ENCODE peak calls at places on chromosomes 4 and X, in five cellular contexts. One of them, this sample, is unnamed.

GRCh38 chr4:154593868-154594267 is 3.3 kb upstream of the FGA start:
- DNase-seq in CD8-positive, alpha-beta T cell: no peak
- DNase-seq in cardiac fibroblast: no peak
- DNase-seq in A549: no peak
- DNase-seq in thyroid gland: no peak
- DNase-seq in this sample: no peak

GRCh38 chr4:121408-122084 is 2.8 kb upstream of the ZNF718 start:
- DNase-seq in CD8-positive, alpha-beta T cell: peak
- DNase-seq in cardiac fibroblast: no peak
- DNase-seq in A549: no peak
- DNase-seq in thyroid gland: no peak
- DNase-seq in this sample: no peak

GRCh38 chr4:159248383-159249178 is 145.7 kb downstream of the RAPGEF2 start:
- DNase-seq in CD8-positive, alpha-beta T cell: no peak
- DNase-seq in cardiac fibroblast: peak
- DNase-seq in A549: no peak
- DNase-seq in thyroid gland: no peak
- DNase-seq in this sample: no peak

GRCh38 chr4:129972257-129972656 is 876.3 kb downstream of the C4orf33 start:
- DNase-seq in CD8-positive, alpha-beta T cell: no peak
- DNase-seq in cardiac fibroblast: no peak
- DNase-seq in A549: no peak
- DNase-seq in thyroid gland: no peak
- DNase-seq in this sample: no peak

GRCh38 chr4:174460684-174461083 is 61.6 kb downstream of the HPGD start:
- DNase-seq in CD8-positive, alpha-beta T cell: no peak
- DNase-seq in cardiac fibroblast: peak
- DNase-seq in A549: no peak
- DNase-seq in thyroid gland: no peak
- DNase-seq in this sample: no peak

GRCh38 chr4:48436318-48436717 is 46.8 kb upstream of the SLC10A4 start:
- DNase-seq in CD8-positive, alpha-beta T cell: no peak
- DNase-seq in cardiac fibroblast: peak
- DNase-seq in A549: no peak
- DNase-seq in thyroid gland: no peak
- DNase-seq in this sample: no peak

GRCh38 chr4:184100297-184100885 is 117.3 kb downstream of the ENPP6 start:
- DNase-seq in CD8-positive, alpha-beta T cell: peak
- DNase-seq in cardiac fibroblast: peak
- DNase-seq in A549: peak
- DNase-seq in thyroid gland: peak
- DNase-seq in this sample: peak

GRCh38 chr4:26192921-26193894 is 127.6 kb upstream of the RBPJ start:
- DNase-seq in CD8-positive, alpha-beta T cell: no peak
- DNase-seq in cardiac fibroblast: no peak
- DNase-seq in A549: no peak
- DNase-seq in thyroid gland: no peak
- DNase-seq in this sample: no peak

GRCh38 chr4:88697113-88697512 is 516 bp downstream of the NAP1L5 start:
- DNase-seq in CD8-positive, alpha-beta T cell: no peak
- DNase-seq in cardiac fibroblast: peak
- DNase-seq in A549: no peak
- DNase-seq in thyroid gland: peak
- DNase-seq in this sample: no peak

GRCh38 chrX:134364711-134365110 is 95.3 kb upstream of the HPRT1 start:
- DNase-seq in CD8-positive, alpha-beta T cell: no peak
- DNase-seq in cardiac fibroblast: no peak
- DNase-seq in A549: no peak
- DNase-seq in thyroid gland: no peak
- DNase-seq in this sample: no peak

GRCh38 chrX:11386001-11386523 is 92.8 kb downstream of the AMELX start:
- DNase-seq in CD8-positive, alpha-beta T cell: no peak
- DNase-seq in cardiac fibroblast: peak
- DNase-seq in A549: no peak
- DNase-seq in thyroid gland: peak
- DNase-seq in this sample: no peak

GRCh38 chr4:146255874-146256273 is 41.5 kb downstream of the REELD1 start:
- DNase-seq in CD8-positive, alpha-beta T cell: no peak
- DNase-seq in cardiac fibroblast: peak
- DNase-seq in A549: no peak
- DNase-seq in thyroid gland: no peak
- DNase-seq in this sample: no peak

GRCh38 chrX:153573999-153574398 is 24.9 kb downstream of the CCNQ start:
- DNase-seq in CD8-positive, alpha-beta T cell: no peak
- DNase-seq in cardiac fibroblast: no peak
- DNase-seq in A549: no peak
- DNase-seq in thyroid gland: no peak
- DNase-seq in this sample: no peak

GRCh38 chrX:153820601-153821000 is 9.7 kb downstream of the PDZD4 start:
- DNase-seq in CD8-positive, alpha-beta T cell: no peak
- DNase-seq in cardiac fibroblast: no peak
- DNase-seq in A549: no peak
- DNase-seq in thyroid gland: no peak
- DNase-seq in this sample: no peak

GRCh38 chrX:76014321-76014720 is 158.5 kb upstream of the PBDC1 start:
- DNase-seq in CD8-positive, alpha-beta T cell: no peak
- DNase-seq in cardiac fibroblast: no peak
- DNase-seq in A549: no peak
- DNase-seq in thyroid gland: no peak
- DNase-seq in this sample: no peak

GRCh38 chr4:126004936-126005335 is 690.2 kb downstream of the FAT4 start:
- DNase-seq in CD8-positive, alpha-beta T cell: no peak
- DNase-seq in cardiac fibroblast: peak
- DNase-seq in A549: no peak
- DNase-seq in thyroid gland: peak
- DNase-seq in this sample: no peak

GRCh38 chr4:187544461-187545053 is 451.0 kb upstream of the ZFP42 start:
- DNase-seq in CD8-positive, alpha-beta T cell: no peak
- DNase-seq in cardiac fibroblast: no peak
- DNase-seq in A549: no peak
- DNase-seq in thyroid gland: no peak
- DNase-seq in this sample: no peak

GRCh38 chr4:141247430-141247780 is 26.7 kb downstream of the ZNF330 start:
- DNase-seq in CD8-positive, alpha-beta T cell: no peak
- DNase-seq in cardiac fibroblast: no peak
- DNase-seq in A549: no peak
- DNase-seq in thyroid gland: no peak
- DNase-seq in this sample: no peak

GRCh38 chr4:162839814-162840213 is 326.9 kb downstream of the NAF1 start:
- DNase-seq in CD8-positive, alpha-beta T cell: no peak
- DNase-seq in cardiac fibroblast: no peak
- DNase-seq in A549: no peak
- DNase-seq in thyroid gland: no peak
- DNase-seq in this sample: no peak
- TF ChIP-seq CTCF in CD8-positive, alpha-beta T cell: no peak
- TF ChIP-seq CTCF in cardiac fibroblast: no peak
- TF ChIP-seq CTCF in A549: no peak
- TF ChIP-seq CTCF in thyroid gland: no peak
- TF ChIP-seq CTCF in this sample: no peak

GRCh38 chr4:55399581-55399980 is 3.8 kb downstream of the TMEM165 start:
- DNase-seq in CD8-positive, alpha-beta T cell: no peak
- DNase-seq in cardiac fibroblast: no peak
- DNase-seq in A549: no peak
- DNase-seq in thyroid gland: no peak
- DNase-seq in this sample: no peak
- H3K4me3 ChIP-seq in CD8-positive, alpha-beta T cell: no peak
- H3K4me3 ChIP-seq in cardiac fibroblast: peak
- H3K4me3 ChIP-seq in A549: no peak
- H3K4me3 ChIP-seq in thyroid gland: no peak
- H3K4me3 ChIP-seq in this sample: no peak

GRCh38 chr4:54976682-54977081 is 148.7 kb downstream of the KDR start:
- DNase-seq in CD8-positive, alpha-beta T cell: no peak
- DNase-seq in cardiac fibroblast: no peak
- DNase-seq in A549: no peak
- DNase-seq in thyroid gland: no peak
- DNase-seq in this sample: no peak
- TF ChIP-seq CTCF in CD8-positive, alpha-beta T cell: no peak
- TF ChIP-seq CTCF in cardiac fibroblast: no peak
- TF ChIP-seq CTCF in A549: no peak
- TF ChIP-seq CTCF in thyroid gland: no peak
- TF ChIP-seq CTCF in this sample: no peak

DNA sequence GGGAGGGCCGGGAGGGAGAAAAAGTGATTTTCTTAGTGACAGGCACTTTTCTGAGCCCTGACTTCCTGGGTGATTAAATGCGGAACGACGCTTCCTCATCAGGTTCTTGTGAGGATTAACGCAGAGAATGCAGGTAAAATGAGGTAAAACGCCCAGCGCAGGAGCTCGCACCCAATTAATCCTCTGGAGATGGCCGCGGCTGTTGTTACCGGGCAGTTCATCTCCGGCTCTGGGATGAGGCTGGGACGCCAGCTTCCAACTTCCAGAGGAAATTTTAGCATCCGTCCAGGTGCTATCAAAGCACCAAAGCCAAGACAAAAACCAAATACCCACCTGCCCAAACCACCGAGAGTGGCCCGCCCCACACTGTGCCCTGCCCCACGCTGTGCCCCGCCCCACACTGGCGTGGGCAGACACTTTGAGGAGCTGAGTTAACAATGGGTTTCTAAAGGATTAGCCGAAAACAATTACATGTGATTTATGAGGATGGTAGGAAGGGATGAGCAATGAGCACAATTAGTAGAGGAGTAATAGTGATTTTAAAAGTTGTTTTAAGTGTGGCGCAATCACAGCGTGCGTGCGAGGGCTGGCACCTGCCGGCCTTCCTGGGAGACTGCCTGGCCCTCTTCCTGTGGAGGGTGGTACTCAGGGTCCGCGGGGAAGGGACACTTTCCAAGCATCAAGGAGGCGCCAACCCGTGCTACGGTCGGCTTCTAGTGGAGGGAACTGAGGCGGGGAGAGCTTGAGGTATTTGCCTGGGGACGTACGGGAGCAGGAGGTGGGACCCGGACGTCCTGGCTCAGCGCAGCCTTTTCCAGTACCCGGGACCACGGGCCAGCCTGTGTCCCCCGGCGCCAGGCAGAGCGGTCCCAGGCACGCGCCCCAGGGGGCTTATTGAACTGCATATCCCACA is 41.6 kb upstream of the ADRA2C start:
- DNase-seq in CD8-positive, alpha-beta T cell: no peak
- DNase-seq in cardiac fibroblast: no peak
- DNase-seq in A549: no peak
- DNase-seq in thyroid gland: no peak
- DNase-seq in this sample: no peak
- H3K4me3 ChIP-seq in CD8-positive, alpha-beta T cell: no peak
- H3K4me3 ChIP-seq in cardiac fibroblast: no peak
- H3K4me3 ChIP-seq in A549: no peak
- H3K4me3 ChIP-seq in thyroid gland: no peak
- H3K4me3 ChIP-seq in this sample: no peak

GRCh38 chr4:46323891-46324290 is 66.0 kb downstream of the GABRA2 start:
- DNase-seq in CD8-positive, alpha-beta T cell: no peak
- DNase-seq in cardiac fibroblast: no peak
- DNase-seq in A549: no peak
- DNase-seq in thyroid gland: no peak
- DNase-seq in this sample: no peak

GRCh38 chr4:46329118-46329976 is 60.6 kb downstream of the GABRA2 start:
- DNase-seq in CD8-positive, alpha-beta T cell: no peak
- DNase-seq in cardiac fibroblast: peak
- DNase-seq in A549: no peak
- DNase-seq in thyroid gland: peak
- DNase-seq in this sample: no peak
- TF ChIP-seq CTCF in CD8-positive, alpha-beta T cell: no peak
- TF ChIP-seq CTCF in cardiac fibroblast: peak
- TF ChIP-seq CTCF in A549: no peak
- TF ChIP-seq CTCF in thyroid gland: peak
- TF ChIP-seq CTCF in this sample: peak

DNA sequence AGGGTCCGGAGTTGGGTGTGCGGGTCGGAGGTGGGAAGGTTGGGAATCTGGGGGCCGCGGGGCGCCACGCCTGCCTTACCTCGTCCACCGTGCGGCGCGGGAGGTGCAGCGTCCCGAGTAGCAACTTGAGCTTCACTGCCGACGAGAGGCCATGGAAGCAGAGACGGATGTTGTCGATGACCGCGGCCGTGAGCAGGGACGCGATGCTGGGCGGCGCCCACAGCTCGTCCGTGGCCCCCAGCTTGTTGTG is 178 bp downstream of the NELFA start:
- DNase-seq in CD8-positive, alpha-beta T cell: no peak
- DNase-seq in cardiac fibroblast: no peak
- DNase-seq in A549: no peak
- DNase-seq in thyroid gland: no peak
- DNase-seq in this sample: no peak
- H3K4me3 ChIP-seq in CD8-positive, alpha-beta T cell: peak
- H3K4me3 ChIP-seq in cardiac fibroblast: peak
- H3K4me3 ChIP-seq in A549: peak
- H3K4me3 ChIP-seq in thyroid gland: peak
- H3K4me3 ChIP-seq in this sample: peak